ENCODE peak calls at places on chromosomes 3 and 15, in seven cellular contexts. One of them, this sample, is unnamed. For H3K4me1 and H3K36me3, the result is how much of the 10 kb centered on the place peaks cover.

GRCh38 chr15:89083246-89083645 is 5.0 kb upstream of the ABHD2 start:
- DNase-seq in adrenal gland: no peak
- DNase-seq in HCT116: no peak
- DNase-seq in breast epithelium: no peak
- DNase-seq in endothelial cell of umbilical vein: no peak
- DNase-seq in sigmoid colon: no peak
- DNase-seq in heart left ventricle: no peak
- DNase-seq in this sample: no peak

GRCh38 chr3:169787791-169788190 is 14.6 kb downstream of the MYNN start:
- DNase-seq in adrenal gland: no peak
- DNase-seq in HCT116: no peak
- DNase-seq in breast epithelium: no peak
- DNase-seq in endothelial cell of umbilical vein: no peak
- DNase-seq in sigmoid colon: no peak
- DNase-seq in heart left ventricle: no peak
- DNase-seq in this sample: no peak

GRCh38 chr3:99842826-99843589 is 25.3 kb downstream of the CMSS1 start:
- DNase-seq in adrenal gland: no peak
- DNase-seq in HCT116: peak
- DNase-seq in breast epithelium: no peak
- DNase-seq in endothelial cell of umbilical vein: peak
- DNase-seq in sigmoid colon: no peak
- DNase-seq in heart left ventricle: no peak
- DNase-seq in this sample: no peak

GRCh38 chr15:63726491-63726890 is 107.3 kb downstream of the HERC1 start:
- DNase-seq in adrenal gland: no peak
- DNase-seq in HCT116: no peak
- DNase-seq in breast epithelium: no peak
- DNase-seq in endothelial cell of umbilical vein: no peak
- DNase-seq in sigmoid colon: no peak
- DNase-seq in heart left ventricle: no peak
- DNase-seq in this sample: no peak

GRCh38 chr15:83365370-83365938 is 81.0 kb upstream of the BNC1 start:
- DNase-seq in adrenal gland: peak
- DNase-seq in HCT116: peak
- DNase-seq in breast epithelium: no peak
- DNase-seq in endothelial cell of umbilical vein: peak
- DNase-seq in sigmoid colon: no peak
- DNase-seq in heart left ventricle: no peak
- DNase-seq in this sample: no peak

GRCh38 chr15:22968356-22968755 is 11.8 kb downstream of the CYFIP1 start:
- DNase-seq in adrenal gland: no peak
- DNase-seq in HCT116: no peak
- DNase-seq in breast epithelium: no peak
- DNase-seq in endothelial cell of umbilical vein: peak
- DNase-seq in sigmoid colon: peak
- DNase-seq in heart left ventricle: no peak
- DNase-seq in this sample: no peak

GRCh38 chr3:135559802-135560201 is 405.7 kb upstream of the PPP2R3A start:
- DNase-seq in adrenal gland: no peak
- DNase-seq in HCT116: no peak
- DNase-seq in breast epithelium: no peak
- DNase-seq in endothelial cell of umbilical vein: no peak
- DNase-seq in sigmoid colon: no peak
- DNase-seq in heart left ventricle: no peak
- DNase-seq in this sample: no peak

GRCh38 chr15:64048766-64049165 is 2.5 kb upstream of the DAPK2 start:
- DNase-seq in adrenal gland: no peak
- DNase-seq in HCT116: no peak
- DNase-seq in breast epithelium: no peak
- DNase-seq in endothelial cell of umbilical vein: no peak
- DNase-seq in sigmoid colon: no peak
- DNase-seq in heart left ventricle: no peak
- DNase-seq in this sample: no peak

GRCh38 chr3:167886690-167887089 is 151.2 kb downstream of the SERPINI1 start:
- DNase-seq in adrenal gland: no peak
- DNase-seq in HCT116: no peak
- DNase-seq in breast epithelium: no peak
- DNase-seq in endothelial cell of umbilical vein: no peak
- DNase-seq in sigmoid colon: no peak
- DNase-seq in heart left ventricle: no peak
- DNase-seq in this sample: no peak

GRCh38 chr3:13210221-13210975 is 137.2 kb upstream of the IQSEC1 start:
- DNase-seq in adrenal gland: no peak
- DNase-seq in HCT116: no peak
- DNase-seq in breast epithelium: no peak
- DNase-seq in endothelial cell of umbilical vein: no peak
- DNase-seq in sigmoid colon: no peak
- DNase-seq in heart left ventricle: no peak
- DNase-seq in this sample: no peak

GRCh38 chr3:119586707-119587317 is 7.5 kb downstream of the ADPRH start:
- DNase-seq in adrenal gland: no peak
- DNase-seq in HCT116: no peak
- DNase-seq in breast epithelium: no peak
- DNase-seq in endothelial cell of umbilical vein: no peak
- DNase-seq in sigmoid colon: no peak
- DNase-seq in heart left ventricle: no peak
- DNase-seq in this sample: no peak

GRCh38 chr15:88830016-88830415 is 26.8 kb downstream of the ACAN start:
- DNase-seq in adrenal gland: no peak
- DNase-seq in HCT116: no peak
- DNase-seq in breast epithelium: no peak
- DNase-seq in endothelial cell of umbilical vein: no peak
- DNase-seq in sigmoid colon: no peak
- DNase-seq in heart left ventricle: no peak
- DNase-seq in this sample: no peak

GRCh38 chr15:40048155-40048792 is 9.3 kb upstream of the SRP14 start:
- DNase-seq in adrenal gland: peak
- DNase-seq in HCT116: no peak
- DNase-seq in breast epithelium: no peak
- DNase-seq in endothelial cell of umbilical vein: peak
- DNase-seq in sigmoid colon: peak
- DNase-seq in heart left ventricle: peak
- DNase-seq in this sample: no peak

GRCh38 chr3:113287818-113288648 is 76.7 kb downstream of the BOC start:
- DNase-seq in adrenal gland: peak
- DNase-seq in HCT116: peak
- DNase-seq in breast epithelium: no peak
- DNase-seq in endothelial cell of umbilical vein: peak
- DNase-seq in sigmoid colon: peak
- DNase-seq in heart left ventricle: no peak
- DNase-seq in this sample: no peak

GRCh38 chr3:183098538-183099025 is 714 bp downstream of the MCCC1 start:
- DNase-seq in adrenal gland: no peak
- DNase-seq in HCT116: no peak
- DNase-seq in breast epithelium: no peak
- DNase-seq in endothelial cell of umbilical vein: no peak
- DNase-seq in sigmoid colon: no peak
- DNase-seq in heart left ventricle: no peak
- DNase-seq in this sample: no peak

GRCh38 chr3:134645515-134645914 is 5.3 kb downstream of the KY start:
- DNase-seq in adrenal gland: no peak
- DNase-seq in HCT116: no peak
- DNase-seq in breast epithelium: no peak
- DNase-seq in endothelial cell of umbilical vein: no peak
- DNase-seq in sigmoid colon: no peak
- DNase-seq in heart left ventricle: no peak
- DNase-seq in this sample: no peak

GRCh38 chr3:168165390-168166269 is 69.9 kb upstream of the GOLIM4 start:
- DNase-seq in adrenal gland: peak
- DNase-seq in HCT116: peak
- DNase-seq in breast epithelium: peak
- DNase-seq in endothelial cell of umbilical vein: peak
- DNase-seq in sigmoid colon: peak
- DNase-seq in heart left ventricle: no peak
- DNase-seq in this sample: peak

GRCh38 chr15:80679167-80679804 is 15.8 kb upstream of the ABHD17C start:
- DNase-seq in adrenal gland: no peak
- DNase-seq in HCT116: no peak
- DNase-seq in breast epithelium: peak
- DNase-seq in endothelial cell of umbilical vein: no peak
- DNase-seq in sigmoid colon: no peak
- DNase-seq in heart left ventricle: no peak
- DNase-seq in this sample: no peak

GRCh38 chr3:64359735-64360134 is 134.5 kb upstream of the PRICKLE2 start:
- DNase-seq in adrenal gland: no peak
- DNase-seq in HCT116: no peak
- DNase-seq in breast epithelium: no peak
- DNase-seq in endothelial cell of umbilical vein: no peak
- DNase-seq in sigmoid colon: no peak
- DNase-seq in heart left ventricle: no peak
- DNase-seq in this sample: no peak

DNA sequence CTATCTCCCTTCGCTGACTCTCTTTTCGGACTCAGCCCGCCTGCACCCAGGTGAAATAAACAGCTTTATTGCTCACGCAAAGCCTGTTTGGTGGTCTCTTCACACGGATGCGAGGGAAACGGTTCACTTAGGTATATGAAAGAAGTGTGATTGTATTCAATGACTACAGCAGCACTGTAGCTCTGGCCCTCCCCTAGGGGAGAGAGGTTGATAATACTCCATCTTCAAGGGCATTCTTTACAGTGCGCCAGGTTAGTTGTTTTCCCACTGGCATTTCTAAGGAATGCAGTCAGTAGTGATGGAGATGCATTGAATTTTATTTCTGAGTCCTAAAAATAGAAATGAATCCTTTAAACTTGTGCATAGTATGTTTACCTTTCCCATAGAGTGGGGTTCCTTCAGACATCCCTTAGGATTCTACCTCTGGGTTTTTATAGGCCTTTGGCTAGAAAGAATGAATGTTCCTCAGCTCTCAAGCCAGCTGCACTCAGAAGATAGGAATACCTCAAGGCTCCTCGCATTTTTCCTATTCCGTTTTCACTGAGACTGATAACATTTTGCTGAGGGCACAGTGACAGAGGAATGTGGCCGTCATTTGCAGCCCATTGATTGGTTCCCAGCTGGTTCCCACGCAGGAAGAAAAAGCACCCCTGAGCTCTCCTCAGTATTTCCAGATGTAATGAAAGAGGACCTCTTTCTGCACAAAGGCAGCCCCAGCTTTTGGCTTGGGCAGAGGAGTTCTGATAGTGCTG is 131.8 kb upstream of the C2CD4B start:
- DNase-seq in adrenal gland: no peak
- DNase-seq in HCT116: no peak
- DNase-seq in breast epithelium: no peak
- DNase-seq in endothelial cell of umbilical vein: no peak
- DNase-seq in sigmoid colon: no peak
- DNase-seq in heart left ventricle: no peak
- DNase-seq in this sample: no peak
- TF ChIP-seq POLR2A in adrenal gland: no peak
- TF ChIP-seq POLR2A in HCT116: no peak
- TF ChIP-seq POLR2A in breast epithelium: no peak
- TF ChIP-seq POLR2A in endothelial cell of umbilical vein: no peak
- TF ChIP-seq POLR2A in sigmoid colon: no peak
- TF ChIP-seq POLR2A in heart left ventricle: no peak
- TF ChIP-seq POLR2A in this sample: no peak

GRCh38 chr15:57683481-57683880 is 23.0 kb upstream of the POLR2M start:
- DNase-seq in adrenal gland: no peak
- DNase-seq in HCT116: no peak
- DNase-seq in breast epithelium: no peak
- DNase-seq in endothelial cell of umbilical vein: no peak
- DNase-seq in sigmoid colon: peak
- DNase-seq in heart left ventricle: no peak
- DNase-seq in this sample: no peak

GRCh38 chr15:57685719-57686118 is 20.8 kb upstream of the POLR2M start:
- DNase-seq in adrenal gland: peak
- DNase-seq in HCT116: no peak
- DNase-seq in breast epithelium: no peak
- DNase-seq in endothelial cell of umbilical vein: no peak
- DNase-seq in sigmoid colon: no peak
- DNase-seq in heart left ventricle: no peak
- DNase-seq in this sample: no peak

GRCh38 chr15:57685316-57685715 is 21.2 kb upstream of the POLR2M start:
- DNase-seq in adrenal gland: no peak
- DNase-seq in HCT116: no peak
- DNase-seq in breast epithelium: no peak
- DNase-seq in endothelial cell of umbilical vein: no peak
- DNase-seq in sigmoid colon: no peak
- DNase-seq in heart left ventricle: no peak
- DNase-seq in this sample: no peak

GRCh38 chr15:57686657-57687056 is 19.9 kb upstream of the POLR2M start:
- DNase-seq in adrenal gland: no peak
- DNase-seq in HCT116: no peak
- DNase-seq in breast epithelium: no peak
- DNase-seq in endothelial cell of umbilical vein: no peak
- DNase-seq in sigmoid colon: no peak
- DNase-seq in heart left ventricle: no peak
- DNase-seq in this sample: no peak

GRCh38 chr15:57684491-57685184 is 21.9 kb upstream of the POLR2M start:
- DNase-seq in adrenal gland: no peak
- DNase-seq in HCT116: no peak
- DNase-seq in breast epithelium: no peak
- DNase-seq in endothelial cell of umbilical vein: no peak
- DNase-seq in sigmoid colon: no peak
- DNase-seq in heart left ventricle: no peak
- DNase-seq in this sample: no peak
- H3K4me1 ChIP-seq in adrenal gland: under half
- H3K4me1 ChIP-seq in HCT116: under half
- H3K4me1 ChIP-seq in breast epithelium: under half
- H3K4me1 ChIP-seq in endothelial cell of umbilical vein: under half
- H3K4me1 ChIP-seq in sigmoid colon: under half
- H3K4me1 ChIP-seq in heart left ventricle: under half
- H3K4me1 ChIP-seq in this sample: under half

DNA sequence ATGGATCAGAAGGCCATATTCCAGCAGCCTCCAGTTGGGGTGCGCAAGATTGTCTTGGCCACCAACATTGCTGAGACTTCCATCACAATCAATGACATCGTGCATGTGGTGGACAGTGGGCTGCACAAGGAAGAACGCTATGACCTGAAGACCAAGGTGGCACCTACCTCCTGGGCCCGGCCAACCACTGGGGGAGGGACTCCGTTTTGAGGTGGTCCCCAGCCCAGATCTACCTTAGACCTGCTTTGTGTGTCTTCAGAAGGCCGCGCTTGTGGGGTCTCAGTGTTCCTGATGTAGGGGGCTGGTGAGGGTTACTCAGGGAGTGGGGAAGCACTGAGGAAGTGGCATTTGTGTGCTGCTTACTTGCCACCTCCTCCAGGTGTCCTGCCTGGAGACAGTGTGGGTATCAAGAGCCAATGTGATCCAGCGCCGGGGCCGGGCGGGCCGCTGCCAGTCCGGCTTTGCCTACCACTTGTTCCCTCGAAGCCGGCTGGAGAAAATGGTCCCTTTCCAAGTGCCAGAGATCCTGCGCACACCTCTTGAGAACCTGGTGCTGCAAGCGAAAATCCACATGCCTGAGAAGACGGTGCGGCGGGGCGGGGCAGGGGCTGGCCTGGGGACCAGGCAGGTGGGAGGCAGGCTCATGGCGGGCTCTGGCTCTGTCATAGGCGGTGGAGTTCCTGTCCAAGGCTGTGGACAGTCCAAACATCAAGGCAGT is 45.0 kb downstream of the DHX30 start:
- DNase-seq in adrenal gland: no peak
- DNase-seq in HCT116: no peak
- DNase-seq in breast epithelium: no peak
- DNase-seq in endothelial cell of umbilical vein: no peak
- DNase-seq in sigmoid colon: no peak
- DNase-seq in heart left ventricle: no peak
- DNase-seq in this sample: no peak
- H3K36me3 ChIP-seq in adrenal gland: under half
- H3K36me3 ChIP-seq in HCT116: under half
- H3K36me3 ChIP-seq in breast epithelium: under half
- H3K36me3 ChIP-seq in endothelial cell of umbilical vein: under half
- H3K36me3 ChIP-seq in sigmoid colon: half or more
- H3K36me3 ChIP-seq in heart left ventricle: under half
- H3K36me3 ChIP-seq in this sample: half or more

GRCh38 chr3:27125821-27126501 is 243.2 kb downstream of the NEK10 start:
- DNase-seq in adrenal gland: no peak
- DNase-seq in HCT116: no peak
- DNase-seq in breast epithelium: no peak
- DNase-seq in endothelial cell of umbilical vein: no peak
- DNase-seq in sigmoid colon: no peak
- DNase-seq in heart left ventricle: no peak
- DNase-seq in this sample: no peak
- TF ChIP-seq POLR2A in adrenal gland: no peak
- TF ChIP-seq POLR2A in HCT116: no peak
- TF ChIP-seq POLR2A in breast epithelium: no peak
- TF ChIP-seq POLR2A in endothelial cell of umbilical vein: no peak
- TF ChIP-seq POLR2A in sigmoid colon: no peak
- TF ChIP-seq POLR2A in heart left ventricle: no peak
- TF ChIP-seq POLR2A in this sample: no peak

This sample was measured in suprapubic skin.